ENCODE peak calls at places on chromosomes 6 and 20, in eight cellular contexts. W is activated CD4-positive, alpha-beta T cell treated with anti-CD3 and anti-CD28 coated beads, Interleukin-2, amount 10 ng/mL, durations not matched to agents 7 days and 5 days; S is left ventricle myocardium superior; E is lower lobe of right lung; L is stimulated activated naive CD8-positive, alpha-beta T cell treated with anti-CD3 and anti-CD28 coated beads, Interleukin-15, amount 100 ng/mL, for 72 hours; P is neuronal stem cell; T is dorsolateral prefrontal cortex; C is astrocyte. Y is an unnamed sample.

GRCh38 chr6:151067684-151068596 is 171.8 kb upstream of the AKAP12 start:
- DNase-seq in P (no peak), T (no peak), C (peak), L (no peak), E (no peak), W (no peak), S (peak), Y (peak)

GRCh38 chr6:134247271-134247833 is 70.6 kb downstream of the SGK1 start:
- DNase-seq in P (no peak), L (peak), C (no peak), W (peak), E (no peak), T (no peak), S (no peak), Y (no peak)

GRCh38 chr20:57809149-57809548 is 99.3 kb upstream of the PMEPA1 start:
- DNase-seq in E (no peak), P (no peak), L (no peak), S (no peak), C (no peak), W (no peak), T (no peak), Y (no peak)

GRCh38 chr6:135936606-135937005 is 85.1 kb downstream of the PDE7B start:
- DNase-seq in W (no peak), L (no peak), C (peak), E (no peak), P (no peak), T (no peak), S (no peak), Y (peak)

GRCh38 chr20:35013421-35014411 is 58.0 kb downstream of the MYH7B start:
- DNase-seq in C (no peak), L (no peak), T (no peak), P (no peak), W (no peak), S (peak), E (no peak), Y (no peak)

GRCh38 chr6:422423-423061 is 31.0 kb downstream of the IRF4 start:
- DNase-seq in C (peak), S (no peak), P (no peak), W (peak), E (no peak), T (no peak), L (peak), Y (no peak)

GRCh38 chr6:5997420-5998093 is 9.2 kb downstream of the NRN1 start:
- DNase-seq in C (no peak), E (peak), T (no peak), P (no peak), S (peak), W (no peak), L (no peak), Y (peak)

GRCh38 chr6:164108869-164109769 is 694.6 kb downstream of the QKI start:
- DNase-seq in T (no peak), C (peak), W (no peak), P (no peak), L (no peak), E (peak), S (peak), Y (peak)

GRCh38 chr6:12504325-12504966 is 212.1 kb upstream of the PHACTR1 start:
- DNase-seq in S (no peak), C (no peak), P (no peak), W (no peak), T (no peak), L (no peak), E (no peak), Y (no peak)

GRCh38 chr6:10720229-10720959 is 2.5 kb upstream of the TMEM14C start:
- DNase-seq in L (peak), S (peak), C (peak), W (peak), T (peak), E (peak), P (no peak), Y (peak)

GRCh38 chr20:5482791-5483190 is 166.0 kb upstream of the PROKR2 start:
- DNase-seq in P (no peak), W (no peak), L (no peak), S (no peak), E (no peak), T (no peak), C (no peak), Y (no peak)

Y was measured in endothelial cell of umbilical vein.